ENCODE peak calls at places on chromosomes 6 and 20, in six cellular contexts. M, O, G, R, F and L are unnamed samples.

GRCh38 chr20:16576219-16576618 is 3.0 kb upstream of the KIF16B start:
- DNase-seq in M (peak; percentile 52), O (no peak), G (no peak), R (peak; percentile 30), F (no peak), L (no peak)

GRCh38 chr6:153849072-153849759 is 189.8 kb upstream of the OPRM1 start:
- DNase-seq in M (no peak), O (no peak), G (no peak), R (no peak), F (no peak), L (no peak)

GRCh38 chr20:1503564-1504227 is 12.5 kb upstream of the SIRPB2 start:
- DNase-seq in M (peak; percentile 95), O (peak; percentile 67), G (peak; percentile 92), R (peak; percentile 72), F (peak; percentile 94), L (peak; percentile 76)

GRCh38 chr6:35728663-35729348 is 8.0 kb upstream of the ARMC12 start:
- DNase-seq in M (no peak), O (peak; percentile 42), G (no peak), R (no peak), F (no peak), L (no peak)

GRCh38 chr20:58022711-58023110 is 205.7 kb downstream of the ANKRD60 start:
- DNase-seq in M (no peak), O (no peak), G (no peak), R (no peak), F (no peak), L (no peak)

GRCh38 chr20:45098096-45098773 is 2.7 kb downstream of the KCNS1 start:
- DNase-seq in M (no peak), O (peak; percentile 71), G (no peak), R (no peak), F (no peak), L (no peak)

GRCh38 chr20:39974966-39975501 is 714.0 kb downstream of the MAFB start:
- DNase-seq in M (no peak), O (no peak), G (no peak), R (no peak), F (no peak), L (no peak)

GRCh38 chr20:47982574-47983360 is 197.5 kb upstream of the SULF2 start:
- DNase-seq in M (no peak), O (no peak), G (no peak), R (peak; percentile 19), F (no peak), L (no peak)

GRCh38 chr6:37665309-37665708 is 32.4 kb downstream of the MDGA1 start:
- DNase-seq in M (no peak), O (no peak), G (no peak), R (no peak), F (no peak), L (no peak)

GRCh38 chr20:62662422-62662821 is 20.1 kb downstream of the SLCO4A1 start:
- DNase-seq in M (no peak), O (no peak), G (peak; percentile 80), R (no peak), F (no peak), L (no peak)

GRCh38 chr6:110518281-110518623 is 41.8 kb upstream of the SLC22A16 start:
- DNase-seq in M (peak; percentile 56), O (peak; percentile 36), G (peak; percentile 29), R (peak; percentile 17), F (peak; percentile 34), L (no peak)

GRCh38 chr6:153143200-153143599 is 12.1 kb upstream of the RGS17 start:
- DNase-seq in M (no peak), O (no peak), G (no peak), R (no peak), F (no peak), L (no peak)

GRCh38 chr6:144390202-144390601 is 105.1 kb downstream of the UTRN start:
- DNase-seq in M (no peak), O (no peak), G (no peak), R (no peak), F (no peak), L (no peak)

GRCh38 chr6:118783931-118784528 is 109.9 kb upstream of the ASF1A start:
- DNase-seq in M (no peak), O (no peak), G (peak; percentile 46), R (no peak), F (no peak), L (no peak)

GRCh38 chr6:158850807-158851115 is 31.6 kb upstream of the EZR start:
- DNase-seq in M (no peak), O (no peak), G (peak; percentile 28), R (no peak), F (no peak), L (no peak)
- H3K4me1 ChIP-seq in M (peaks cover 68% of the 10 kb centered on the region), O (peaks cover 30% of the 10 kb centered on the region), G (peaks cover 24% of the 10 kb centered on the region), R (peaks cover 26% of the 10 kb centered on the region), F (peaks cover 40% of the 10 kb centered on the region), L (peaks cover 34% of the 10 kb centered on the region)

GRCh38 chr20:4014031-4014474 is 1.3 kb downstream of the RNF24 start:
- DNase-seq in M (peak; percentile 73), O (peak; percentile 61), G (peak; percentile 85), R (peak; percentile 12), F (peak; percentile 87), L (no peak)
- TF ChIP-seq RFX5 in M (no peak), O (no peak), G (no peak), R (no peak), F (no peak), L (no peak)

DNA sequence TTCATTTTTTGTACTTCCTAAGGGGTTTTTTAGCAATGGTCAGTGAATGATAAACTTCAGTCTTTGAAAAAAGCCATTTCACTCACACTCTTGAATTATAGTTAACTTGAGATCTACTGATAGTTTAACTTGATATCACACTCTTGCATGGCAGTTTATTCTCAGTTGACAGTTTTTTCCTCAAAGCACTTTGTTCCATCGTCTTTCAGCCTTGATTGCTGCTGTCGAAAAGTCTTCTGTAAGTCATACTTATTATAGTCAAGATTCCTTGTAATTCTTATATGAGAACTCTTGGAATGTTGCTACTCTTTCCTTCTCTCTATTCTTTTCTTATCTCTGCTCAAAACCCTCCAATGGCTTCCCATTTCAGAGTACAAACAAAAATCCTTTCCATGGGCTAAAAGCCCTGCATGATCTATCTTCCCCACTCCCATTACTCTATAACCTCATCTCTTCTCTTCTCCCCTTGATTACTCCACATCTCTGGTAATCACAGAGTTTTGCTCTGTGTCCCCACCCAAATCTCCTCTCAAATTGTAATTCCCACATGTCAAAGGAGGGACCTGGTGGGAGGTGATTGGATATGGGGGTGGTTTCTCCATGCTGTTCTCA is 31.2 kb downstream of the ZHX3 start:
- DNase-seq in M (no peak), O (no peak), G (no peak), R (no peak), F (no peak), L (no peak)
- H3K4me1 ChIP-seq in M (no peaks in the 10 kb centered on the region), O (no peaks in the 10 kb centered on the region), G (peaks cover 1% of the 10 kb centered on the region), R (no peaks in the 10 kb centered on the region), F (peaks cover 6% of the 10 kb centered on the region), L (no peaks in the 10 kb centered on the region)

DNA sequence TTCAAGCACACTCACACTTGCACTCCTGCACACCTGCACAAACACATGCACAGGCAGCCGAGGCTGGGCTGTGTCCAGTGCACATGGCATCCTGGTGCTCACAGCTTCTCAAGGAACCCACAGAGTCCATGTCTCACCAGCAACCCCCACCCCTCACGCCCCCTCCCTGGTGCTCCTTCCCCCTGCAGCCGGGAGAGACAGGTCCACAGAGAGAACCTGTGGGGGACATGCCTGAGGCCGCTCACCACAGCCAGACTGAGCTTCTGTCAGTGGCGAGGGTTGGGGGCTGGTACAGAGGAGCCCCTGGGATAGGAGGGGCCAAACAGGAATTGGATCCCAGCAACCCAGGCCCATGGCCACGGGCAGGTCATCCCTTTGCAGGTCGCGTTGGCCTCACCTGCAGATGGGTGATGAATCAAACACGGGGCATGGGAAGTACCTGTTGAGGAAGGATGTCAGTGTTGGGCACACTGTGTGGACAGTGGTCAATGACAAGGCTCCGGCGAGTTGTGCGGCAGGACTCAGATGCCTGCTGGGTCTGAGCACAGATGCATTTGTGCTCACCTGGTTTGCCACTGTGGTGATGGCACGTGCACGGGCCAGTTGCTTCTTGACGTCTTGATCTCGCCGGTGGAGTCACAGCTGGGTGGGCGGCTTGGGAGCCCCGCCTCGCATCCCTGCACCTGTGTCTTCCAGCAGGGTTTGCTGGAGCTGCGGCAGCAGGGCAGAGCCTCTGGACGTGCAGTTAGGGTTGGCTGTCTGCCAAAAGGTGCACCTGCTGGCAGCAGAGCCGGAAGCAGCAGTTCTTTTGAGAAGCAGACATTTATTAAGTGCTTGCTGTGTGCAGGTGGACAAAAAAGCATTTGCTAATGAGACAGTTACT is 113.0 kb downstream of the ERMARD start:
- DNase-seq in M (no peak), O (no peak), G (no peak), R (no peak), F (no peak), L (no peak)
- TF ChIP-seq RFX5 in M (no peak), O (no peak), G (no peak), R (no peak), F (no peak), L (no peak)

GRCh38 chr6:42448391-42448790 is 3.3 kb downstream of the TRERF1 start:
- DNase-seq in M (no peak), O (no peak), G (no peak), R (no peak), F (no peak), L (no peak)
- H3K4me1 ChIP-seq in M (peaks cover 18% of the 10 kb centered on the region), O (peaks cover 8% of the 10 kb centered on the region), G (peaks cover 14% of the 10 kb centered on the region), R (peaks cover 18% of the 10 kb centered on the region), F (peaks cover 4% of the 10 kb centered on the region), L (peaks cover 5% of the 10 kb centered on the region)